ENCODE peak calls at places on chromosomes 1 and 21, in eight cellular contexts. E, O, I, S, N, Q, L and B are unnamed samples.

GRCh38 chr1:17567582-17567981 is 28.1 kb downstream of the ARHGEF10L start:
- DNase-seq in E (no peak), O (no peak), I (no peak), S (no peak), N (no peak), Q (no peak), L (no peak), B (no peak)

GRCh38 chr1:211332839-211333238 is 6.2 kb downstream of the TRAF5 start:
- DNase-seq in E (no peak), O (no peak), I (no peak), S (no peak), N (no peak), Q (no peak), L (no peak), B (no peak)

GRCh38 chr1:3712573-3713535 is 39.4 kb upstream of the CCDC27 start:
- DNase-seq in E (no peak), O (no peak), I (no peak), S (peak; percentile 56), N (no peak), Q (no peak), L (no peak), B (no peak)

GRCh38 chr1:15685820-15686219 is 1.7 kb downstream of the PLEKHM2 start:
- DNase-seq in E (no peak), O (no peak), I (no peak), S (no peak), N (no peak), Q (peak; percentile 29), L (no peak), B (no peak)

GRCh38 chr1:210653771-210654170 is 325.1 kb downstream of the HHAT start:
- DNase-seq in E (no peak), O (no peak), I (no peak), S (no peak), N (no peak), Q (peak; percentile 14), L (no peak), B (no peak)

GRCh38 chr1:183198463-183198862 is 12.4 kb downstream of the LAMC2 start:
- DNase-seq in E (no peak), O (no peak), I (no peak), S (no peak), N (no peak), Q (no peak), L (no peak), B (no peak)

GRCh38 chr1:111754964-111755320 is 759 bp upstream of the DDX20 start:
- DNase-seq in E (peak; percentile 6), O (no peak), I (peak; percentile 37), S (peak; percentile 38), N (no peak), Q (no peak), L (peak; percentile 14), B (peak; percentile 20)

GRCh38 chr1:41758904-41759548 is 159.7 kb downstream of the HIVEP3 start:
- DNase-seq in E (no peak), O (no peak), I (no peak), S (no peak), N (no peak), Q (no peak), L (no peak), B (no peak)

GRCh38 chr1:66503841-66504470 is 30.0 kb upstream of the SGIP1 start:
- DNase-seq in E (no peak), O (no peak), I (peak; percentile 34), S (peak; percentile 63), N (no peak), Q (peak; percentile 25), L (no peak), B (no peak)

GRCh38 chr1:119181236-119181635 is 40.8 kb upstream of the WARS2 start:
- DNase-seq in E (no peak), O (no peak), I (no peak), S (no peak), N (no peak), Q (no peak), L (no peak), B (no peak)

GRCh38 chr1:53582211-53583020 is 123.2 kb downstream of the DMRTB1 start:
- DNase-seq in E (no peak), O (peak; percentile 84), I (no peak), S (no peak), N (peak; percentile 23), Q (peak; percentile 16), L (no peak), B (no peak)

GRCh38 chr1:76835203-76835602 is 32.1 kb upstream of the ST6GALNAC5 start:
- DNase-seq in E (no peak), O (no peak), I (no peak), S (no peak), N (no peak), Q (no peak), L (no peak), B (no peak)

GRCh38 chr1:6350416-6351088 is 43.0 kb downstream of the ACOT7 start:
- DNase-seq in E (no peak), O (no peak), I (no peak), S (no peak), N (no peak), Q (peak; percentile 79), L (no peak), B (no peak)

GRCh38 chr1:160370561-160371345 is 3.9 kb downstream of the NHLH1 start:
- DNase-seq in E (no peak), O (no peak), I (no peak), S (no peak), N (no peak), Q (no peak), L (no peak), B (no peak)

GRCh38 chr1:193556042-193556441 is 369.6 kb upstream of the B3GALT2 start:
- DNase-seq in E (no peak), O (no peak), I (no peak), S (no peak), N (no peak), Q (no peak), L (no peak), B (no peak)

GRCh38 chr1:159141584-159142518 is 29.6 kb upstream of the CADM3 start:
- DNase-seq in E (no peak), O (no peak), I (no peak), S (peak; percentile 3), N (no peak), Q (peak; percentile 96), L (no peak), B (no peak)

GRCh38 chr1:215554865-215555264 is 12.2 kb upstream of the KCTD3 start:
- DNase-seq in E (no peak), O (no peak), I (no peak), S (no peak), N (no peak), Q (no peak), L (no peak), B (no peak)

GRCh38 chr1:108079550-108079949 is 114.6 kb upstream of the VAV3 start:
- DNase-seq in E (peak; percentile 2), O (peak; percentile 38), I (no peak), S (no peak), N (peak; percentile 55), Q (no peak), L (no peak), B (peak; percentile 5)

GRCh38 chr21:8990326-8991087 is 1530.9 kb upstream of the TPTE start:
- DNase-seq in E (no peak), O (no peak), I (no peak), S (peak; percentile 94), N (no peak), Q (peak; percentile 62), L (no peak), B (no peak)

GRCh38 chr1:247576514-247576913 is 11.6 kb upstream of the OR2G2 start:
- DNase-seq in E (no peak), O (no peak), I (no peak), S (peak; percentile 3), N (no peak), Q (peak; percentile 17), L (peak; percentile 5), B (no peak)

GRCh38 chr1:40662151-40662550 is 3.3 kb downstream of the RIMS3 start:
- DNase-seq in E (no peak), O (no peak), I (no peak), S (no peak), N (no peak), Q (no peak), L (no peak), B (no peak)

GRCh38 chr1:226738421-226738994 is 574 bp downstream of the ITPKB start:
- DNase-seq in E (no peak), O (peak; percentile 35), I (no peak), S (no peak), N (peak; percentile 52), Q (peak; percentile 29), L (no peak), B (no peak)

GRCh38 chr1:36224537-36225297 is 474 bp downstream of the THRAP3 start:
- DNase-seq in E (no peak), O (no peak), I (peak; percentile 75), S (peak; percentile 80), N (no peak), Q (peak; percentile 68), L (peak; percentile 67), B (no peak)

GRCh38 chr1:63651110-63651776 is 58.0 kb downstream of the PGM1 start:
- DNase-seq in E (peak; percentile 7), O (no peak), I (no peak), S (no peak), N (peak; percentile 24), Q (peak; percentile 52), L (no peak), B (peak; percentile 10)

GRCh38 chr1:56097713-56098112 is 481.6 kb downstream of the PLPP3 start:
- DNase-seq in E (no peak), O (no peak), I (no peak), S (no peak), N (no peak), Q (no peak), L (no peak), B (no peak)